ENCODE peak calls at places on chromosomes 3 and 15, in nine cellular contexts. D, I, S, T, A, C, K, H and Z are unnamed samples.

GRCh38 chr3:114320251-114320650 is 26.4 kb downstream of the TIGIT start:
- DNase-seq in T (no peak), I (no peak), C (no peak), H (no peak), S (no peak), A (no peak), D (no peak), K (peak; percentile 70), Z (no peak)

GRCh38 chr3:122681294-122682015 is 816 bp downstream of the PARP14 start:
- DNase-seq in S (no peak), D (no peak), K (peak; percentile 36), A (no peak), H (no peak), I (no peak), C (peak; percentile 20), T (no peak), Z (no peak)

GRCh38 chr3:150870406-150870805 is 34.8 kb downstream of the MINDY4B start:
- DNase-seq in D (no peak), S (no peak), A (no peak), H (no peak), C (no peak), K (no peak), I (peak; percentile 52), T (no peak), Z (no peak)

GRCh38 chr15:32659340-32659831 is 17.9 kb downstream of the SCG5 start:
- DNase-seq in T (peak; percentile 27), I (peak; percentile 86), C (no peak), H (no peak), D (no peak), S (no peak), K (peak; percentile 75), A (no peak), Z (peak; percentile 78)

GRCh38 chr3:135784557-135784956 is 181.0 kb upstream of the PPP2R3A start:
- DNase-seq in I (no peak), T (no peak), S (no peak), H (no peak), A (no peak), C (no peak), D (no peak), K (no peak), Z (no peak)

GRCh38 chr15:95715919-95716318 is 614.6 kb upstream of the NR2F2 start:
- DNase-seq in T (no peak), K (no peak), C (no peak), S (no peak), D (no peak), H (no peak), I (no peak), A (no peak), Z (no peak)

GRCh38 chr3:46701211-46701939 is at the start of gene TMIE:
- DNase-seq in K (no peak), S (no peak), I (no peak), C (peak; percentile 31), A (no peak), D (no peak), H (no peak), T (no peak), Z (no peak)

GRCh38 chr3:127114337-127115070 is 78.4 kb upstream of the PRR23E start:
- DNase-seq in K (no peak), A (no peak), I (no peak), S (no peak), T (no peak), D (no peak), C (no peak), H (peak; percentile 31), Z (no peak)

GRCh38 chr3:116423945-116424344 is 21.3 kb downstream of the LSAMP start:
- DNase-seq in I (peak; percentile 23), K (no peak), A (no peak), D (no peak), H (no peak), S (no peak), C (no peak), T (no peak), Z (no peak)

GRCh38 chr3:138282836-138283235 is 46.8 kb downstream of the NME9 start:
- DNase-seq in T (no peak), D (no peak), I (no peak), K (no peak), S (no peak), A (no peak), H (no peak), C (no peak), Z (no peak)

GRCh38 chr3:133880886-133881455 is 14.7 kb downstream of the RAB6B start:
- DNase-seq in S (no peak), D (no peak), H (peak; percentile 45), K (no peak), A (no peak), I (no peak), T (no peak), C (no peak), Z (no peak)

GRCh38 chr15:51708013-51708412 is 26.7 kb downstream of the SCG3 start:
- DNase-seq in D (no peak), T (no peak), A (no peak), C (peak; percentile 35), H (no peak), K (no peak), S (peak; percentile 68), I (no peak), Z (no peak)

GRCh38 chr3:142275856-142276255 is 50.5 kb upstream of the GK5 start:
- DNase-seq in T (no peak), C (no peak), I (peak; percentile 96), K (no peak), H (no peak), S (no peak), A (no peak), D (no peak), Z (no peak)

GRCh38 chr3:160330111-160330510 is 68.9 kb downstream of the IFT80 start:
- DNase-seq in C (no peak), K (no peak), A (no peak), D (no peak), T (no peak), I (no peak), H (no peak), S (no peak), Z (no peak)

DNA sequence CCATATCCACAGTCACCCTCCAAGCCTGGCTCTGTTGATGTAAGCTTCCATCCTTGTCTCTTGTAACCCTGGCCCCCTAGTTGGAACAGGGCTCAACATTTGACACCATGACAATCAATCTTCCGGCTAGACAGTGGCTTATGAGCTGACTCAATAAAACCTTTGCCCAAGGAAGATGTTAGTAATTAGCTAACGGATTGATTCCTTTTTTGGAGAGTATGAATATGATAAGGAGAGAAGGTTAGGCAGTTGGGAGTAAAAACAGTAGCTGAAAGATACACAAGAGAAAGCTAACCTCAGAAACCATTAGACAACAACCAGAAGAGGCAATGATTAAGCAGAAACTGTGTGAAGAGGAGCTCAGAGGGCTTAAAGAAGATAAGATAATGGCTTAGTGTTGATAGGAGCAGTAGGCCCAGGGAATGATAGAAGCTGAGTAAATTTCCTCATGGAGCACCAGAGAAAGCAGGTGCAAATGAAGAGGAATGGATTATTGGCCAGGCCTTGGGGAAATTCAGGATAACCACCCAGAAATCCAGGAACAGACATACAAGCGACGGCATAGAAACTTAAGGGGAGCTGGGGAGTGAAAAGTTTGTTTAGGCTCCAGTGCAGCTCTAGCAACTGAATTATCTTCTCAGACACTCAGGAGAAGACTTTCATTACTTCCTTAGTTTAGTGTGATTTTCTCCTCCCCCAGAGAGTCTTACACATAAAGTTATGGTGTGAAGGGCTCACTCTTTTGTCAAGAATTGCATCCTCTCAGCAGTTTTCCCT is 7.8 kb upstream of the RFX7 start:
- DNase-seq in T (no peak), I (no peak), H (no peak), S (no peak), C (no peak), K (no peak), A (no peak), D (no peak), Z (no peak)
- TF ChIP-seq POLR2A in T (no peak), I (no peak), H (no peak), S (no peak), C (no peak), K (no peak), A (no peak), D (no peak), Z (no peak)

GRCh38 chr3:45167011-45167911 is 21.1 kb upstream of the CDCP1 start:
- DNase-seq in H (peak; percentile 92), S (peak; percentile 80), C (peak; percentile 57), A (peak; percentile 76), T (no peak), K (peak; percentile 93), D (peak; percentile 96), I (peak; percentile 94), Z (peak; percentile 75)
- TF ChIP-seq POLR2A in H (no peak), S (no peak), C (no peak), A (no peak), T (no peak), K (peak; percentile 11), D (no peak), I (peak; percentile 57), Z (no peak)

GRCh38 chr15:74696398-74696729 is 540 bp upstream of the EDC3 start:
- DNase-seq in H (no peak), T (no peak), A (no peak), I (no peak), D (no peak), S (no peak), C (no peak), K (no peak), Z (no peak)

GRCh38 chr15:74696808-74697207 is 984 bp upstream of the EDC3 start:
- DNase-seq in K (no peak), C (no peak), S (no peak), I (no peak), T (peak; percentile 23), H (no peak), D (no peak), A (no peak), Z (no peak)

GRCh38 chr15:74692327-74692726 is 3.5 kb downstream of the EDC3 start:
- DNase-seq in I (no peak), C (no peak), A (no peak), D (no peak), H (no peak), S (no peak), K (no peak), T (no peak), Z (no peak)

DNA sequence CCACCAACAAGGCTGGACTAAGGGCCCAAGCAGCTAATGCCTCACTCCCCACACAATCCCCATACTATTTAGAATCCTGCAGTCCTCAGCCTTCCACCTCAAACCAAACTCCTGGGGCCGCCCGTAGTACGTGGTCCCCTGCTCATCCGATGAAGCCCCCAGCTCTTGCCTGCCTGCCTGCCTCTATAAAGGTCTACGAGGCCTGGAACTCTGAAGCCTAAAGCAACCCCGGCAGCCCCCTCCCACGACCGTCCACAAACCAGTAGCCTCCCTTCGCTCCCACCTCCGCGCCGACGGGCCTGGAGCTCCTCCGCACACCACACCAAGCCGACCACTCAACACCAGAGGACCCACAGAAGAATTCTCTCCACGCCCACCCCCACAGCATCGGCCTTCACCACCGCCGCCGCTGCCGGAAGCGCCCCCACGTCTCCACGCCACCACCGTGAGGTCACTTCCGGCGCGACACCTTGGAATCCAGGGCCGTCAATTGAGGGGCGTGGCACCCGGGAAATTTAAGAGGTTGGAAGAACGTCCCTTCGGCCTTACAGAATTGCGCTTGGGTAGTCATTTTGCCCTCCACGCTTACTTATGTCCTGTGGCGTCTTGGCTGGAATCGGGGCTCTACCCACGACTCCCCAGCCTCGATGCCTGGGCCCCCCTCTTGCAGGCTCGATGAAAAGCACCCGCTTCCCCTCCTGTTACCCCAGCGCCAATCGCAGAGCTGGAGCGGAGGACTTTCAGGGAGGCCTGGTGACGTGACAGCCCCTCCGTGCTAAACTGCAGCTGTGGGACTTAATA is at the start of gene EDC3:
- DNase-seq in K (peak; percentile 84), C (peak; percentile 81), A (peak; percentile 96), S (peak; percentile 91), I (peak; percentile 77), H (peak; percentile 93), D (peak; percentile 75), T (peak; percentile 79), Z (peak; percentile 42)
- TF ChIP-seq POLR2A in K (peak; percentile 61), C (no peak), A (no peak), S (no peak), I (peak; percentile 70), H (peak; percentile 14), D (peak; percentile 18), T (peak; percentile 24), Z (peak; percentile 71)

GRCh38 chr15:85583404-85584390 is 203.3 kb downstream of the AKAP13 start:
- DNase-seq in K (peak; percentile 81), H (no peak), I (peak; percentile 68), S (peak; percentile 75), A (peak; percentile 58), T (no peak), C (no peak), D (no peak), Z (no peak)
- TF ChIP-seq POLR2A in K (no peak), H (no peak), I (no peak), S (no peak), A (no peak), T (no peak), C (no peak), D (no peak), Z (no peak)